ENCODE peak calls at places on chromosomes 5 and 9, in six cellular contexts. Y is left cardiac atrium, Z is T-helper 22 cell, O is fibroblast of the conjunctiva, M is mucosa of gallbladder, P is NCI-H2081. B is an unnamed sample.

GRCh38 chr5:58330781-58331180 is 129.1 kb downstream of the PLK2 start:
- DNase-seq in Y (no peak), Z (no peak), O (no peak), M (no peak), P (no peak), B (no peak)

GRCh38 chr5:122093415-122093814 is 15.4 kb upstream of the LOX start:
- DNase-seq in Y (no peak), Z (no peak), O (peak; percentile 81), M (no peak), P (no peak), B (no peak)

GRCh38 chr9:128882677-128883590 is 1.0 kb downstream of the LRRC8A start:
- DNase-seq in Y (peak; percentile 44), Z (no peak), O (no peak), M (no peak), P (no peak), B (no peak)

GRCh38 chr9:92245005-92245797 is 48.3 kb downstream of the IARS1 start:
- DNase-seq in Y (no peak), Z (no peak), O (peak; percentile 61), M (no peak), P (no peak), B (no peak)

GRCh38 chr9:89179535-89179919 is 909 bp upstream of the SHC3 start:
- DNase-seq in Y (no peak), Z (no peak), O (no peak), M (no peak), P (no peak), B (peak; percentile 17)

GRCh38 chr5:1874348-1874747 is 8.4 kb downstream of the IRX4 start:
- DNase-seq in Y (no peak), Z (no peak), O (no peak), M (no peak), P (no peak), B (no peak)

GRCh38 chr5:99025298-99026045 is 96.7 kb upstream of the CHD1 start:
- DNase-seq in Y (no peak), Z (no peak), O (no peak), M (peak; percentile 30), P (no peak), B (no peak)

GRCh38 chr9:130282000-130282700 is 16.6 kb downstream of the HMCN2 start:
- DNase-seq in Y (peak; percentile 71), Z (no peak), O (no peak), M (no peak), P (no peak), B (no peak)

GRCh38 chr9:134327671-134328231 is 1.5 kb downstream of the RXRA start:
- DNase-seq in Y (peak; percentile 21), Z (no peak), O (no peak), M (no peak), P (no peak), B (no peak)

GRCh38 chr9:130948266-130948665 is 9.2 kb upstream of the FIBCD1 start:
- DNase-seq in Y (no peak), Z (no peak), O (no peak), M (no peak), P (peak; percentile 33), B (no peak)

GRCh38 chr5:2009986-2010914 is 127.5 kb upstream of the IRX4 start:
- DNase-seq in Y (no peak), Z (no peak), O (no peak), M (no peak), P (no peak), B (no peak)

GRCh38 chr5:146906803-146907202 is 28.2 kb upstream of the PPP2R2B start:
- DNase-seq in Y (peak; percentile 16), Z (no peak), O (no peak), M (no peak), P (no peak), B (no peak)

GRCh38 chr9:29044959-29045358 is 1471.7 kb upstream of the C9orf72 start:
- DNase-seq in Y (no peak), Z (no peak), O (no peak), M (no peak), P (no peak), B (no peak)

GRCh38 chr5:11734369-11734768 is 169.9 kb downstream of the CTNND2 start:
- DNase-seq in Y (no peak), Z (no peak), O (no peak), M (no peak), P (peak; percentile 50), B (no peak)

GRCh38 chr5:10034008-10034407 is 215.7 kb downstream of the ATPSCKMT start:
- DNase-seq in Y (peak; percentile 40), Z (no peak), O (no peak), M (no peak), P (peak; percentile 33), B (no peak)

GRCh38 chr9:102974530-102974929 is 20.6 kb upstream of the CYLC2 start:
- DNase-seq in Y (no peak), Z (no peak), O (no peak), M (no peak), P (no peak), B (no peak)

GRCh38 chr9:114308361-114308950 is 14.4 kb upstream of the ORM1 start:
- DNase-seq in Y (no peak), Z (no peak), O (no peak), M (no peak), P (no peak), B (no peak)

GRCh38 chr9:31188496-31188895 is 1195.9 kb upstream of the ACO1 start:
- DNase-seq in Y (no peak), Z (no peak), O (no peak), M (no peak), P (no peak), B (no peak)

GRCh38 chr5:73911761-73912393 is 285.9 kb downstream of the ARHGEF28 start:
- DNase-seq in Y (no peak), Z (no peak), O (no peak), M (no peak), P (peak; percentile 67), B (peak; percentile 90)

GRCh38 chr5:160843240-160843639 is 8.8 kb downstream of the ATP10B start:
- DNase-seq in Y (no peak), Z (no peak), O (no peak), M (no peak), P (no peak), B (no peak)

GRCh38 chr9:28688172-28688571 is 1114.9 kb upstream of the C9orf72 start:
- DNase-seq in Y (no peak), Z (no peak), O (no peak), M (no peak), P (no peak), B (no peak)

GRCh38 chr5:27020965-27021364 is 17.4 kb downstream of the CDH9 start:
- DNase-seq in Y (no peak), Z (no peak), O (peak; percentile 14), M (no peak), P (peak; percentile 28), B (peak; percentile 60)

GRCh38 chr9:81465468-81466002 is 223.8 kb downstream of the TLE1 start:
- DNase-seq in Y (no peak), Z (no peak), O (no peak), M (no peak), P (no peak), B (no peak)

GRCh38 chr5:29229461-29229860 is 1964.0 kb upstream of the CDH6 start:
- DNase-seq in Y (no peak), Z (no peak), O (no peak), M (no peak), P (no peak), B (no peak)

GRCh38 chr5:143208365-143208641 is 195.2 kb downstream of the NR3C1 start:
- DNase-seq in Y (no peak), Z (no peak), O (no peak), M (no peak), P (no peak), B (no peak)

GRCh38 chr5:62521319-62521718 is 57.3 kb upstream of the LRRC70 start:
- DNase-seq in Y (no peak), Z (no peak), O (no peak), M (no peak), P (no peak), B (no peak)

GRCh38 chr5:177531209-177531940 is 14.6 kb upstream of the DDX41 start:
- DNase-seq in Y (no peak), Z (no peak), O (no peak), M (no peak), P (no peak), B (no peak)

GRCh38 chr5:143964919-143965318 is 153.0 kb downstream of the HMHB1 start:
- DNase-seq in Y (no peak), Z (no peak), O (no peak), M (no peak), P (no peak), B (no peak)

GRCh38 chr5:112960316-112960715 is 16.3 kb upstream of the DCP2 start:
- DNase-seq in Y (no peak), Z (no peak), O (no peak), M (no peak), P (no peak), B (no peak)

GRCh38 chr5:139787568-139788293 is 7.9 kb upstream of the PSD2 start:
- DNase-seq in Y (peak; percentile 86), Z (peak; percentile 43), O (peak; percentile 30), M (peak; percentile 89), P (peak; percentile 57), B (peak; percentile 81)

GRCh38 chr5:66851306-66851705 is 255.1 kb downstream of the MAST4 start:
- DNase-seq in Y (no peak), Z (no peak), O (no peak), M (no peak), P (no peak), B (no peak)

GRCh38 chr5:36264202-36264760 is 22.6 kb upstream of the NADK2 start:
- DNase-seq in Y (no peak), Z (no peak), O (no peak), M (no peak), P (no peak), B (no peak)

GRCh38 chr5:74295141-74295540 is 345.4 kb downstream of the ENC1 start:
- DNase-seq in Y (no peak), Z (no peak), O (no peak), M (no peak), P (no peak), B (no peak)

GRCh38 chr5:123505633-123506032 is 6.3 kb upstream of the CSNK1G3 start:
- DNase-seq in Y (no peak), Z (no peak), O (no peak), M (peak; percentile 43), P (no peak), B (peak; percentile 27)

GRCh38 chr9:132794730-132795380 is 83.2 kb downstream of the AK8 start:
- DNase-seq in Y (no peak), Z (no peak), O (no peak), M (no peak), P (no peak), B (no peak)